ENCODE peak calls at places on chromosomes 11 and 22, in seven cellular contexts. T is GM23248; D is head of caudate nucleus; Q is NCI-H748 treated with DMSO at 0.1 percent for 48 hours; R is skeletal muscle cell; C is body of pancreas; N is stimulated activated CD4-positive, alpha-beta T cell treated with anti-CD3 and anti-CD28 coated beads, Interleukin-2, amount 100 ng/mL, for 48 hours. O is an unnamed sample.

GRCh38 chr11:126139541-126140091 is 71.8 kb downstream of the RPUSD4 start:
- DNase-seq in T (peak), D (no peak), Q (no peak), R (peak), C (no peak), N (no peak), O (no peak)

GRCh38 chr22:21904250-21904789 is 36.9 kb upstream of the MAPK1 start:
- DNase-seq in T (no peak), D (no peak), Q (no peak), R (no peak), C (no peak), N (no peak), O (no peak)

GRCh38 chr22:35661377-35661937 is 13.2 kb downstream of the APOL6 start:
- DNase-seq in T (peak), D (no peak), Q (no peak), R (no peak), C (no peak), N (no peak), O (no peak)

GRCh38 chr22:28282346-28282745 is 363.3 kb upstream of the PITPNB start:
- DNase-seq in T (peak), D (no peak), Q (no peak), R (no peak), C (no peak), N (no peak), O (no peak)

GRCh38 chr22:42444060-42444904 is 12.1 kb upstream of the NFAM1 start:
- DNase-seq in T (peak), D (peak), Q (peak), R (peak), C (peak), N (peak), O (peak)

GRCh38 chr22:36589856-36590255 is 60.9 kb upstream of the EIF3D start:
- DNase-seq in T (no peak), D (no peak), Q (no peak), R (no peak), C (no peak), N (no peak), O (no peak)

GRCh38 chr11:57938351-57938750 is 85.3 kb upstream of the OR9Q1 start:
- DNase-seq in T (no peak), D (no peak), Q (no peak), R (no peak), C (no peak), N (no peak), O (no peak)

GRCh38 chr22:27195104-27195503 is 537.7 kb downstream of the MIAT start:
- DNase-seq in T (no peak), D (no peak), Q (no peak), R (no peak), C (no peak), N (no peak), O (no peak)

GRCh38 chr11:31943056-31943780 is 132.1 kb upstream of the PAX6 start:
- DNase-seq in T (no peak), D (no peak), Q (no peak), R (no peak), C (no peak), N (no peak), O (no peak)

GRCh38 chr11:3115321-3115720 is 49.8 kb downstream of the OSBPL5 start:
- DNase-seq in T (no peak), D (no peak), Q (no peak), R (peak), C (no peak), N (no peak), O (no peak)

GRCh38 chr11:130726234-130726559 is 190.1 kb downstream of the SNX19 start:
- DNase-seq in T (peak), D (no peak), Q (no peak), R (no peak), C (no peak), N (no peak), O (no peak)

GRCh38 chr11:114026355-114026754 is 33.2 kb upstream of the ZBTB16 start:
- DNase-seq in T (peak), D (no peak), Q (no peak), R (no peak), C (no peak), N (no peak), O (no peak)

GRCh38 chr11:62456630-62457029 is 37.8 kb downstream of the SCGB1A1 start:
- DNase-seq in T (no peak), D (no peak), Q (no peak), R (no peak), C (no peak), N (no peak), O (no peak)

GRCh38 chr11:132408877-132409276 is 1038.5 kb downstream of the NTM start:
- DNase-seq in T (no peak), D (no peak), Q (peak), R (no peak), C (no peak), N (no peak), O (no peak)

GRCh38 chr11:33869511-33870422 is 22.1 kb downstream of the LMO2 start:
- DNase-seq in T (peak), D (no peak), Q (peak), R (no peak), C (peak), N (no peak), O (no peak)

GRCh38 chr11:88538088-88538487 is 200.6 kb upstream of the CTSC start:
- DNase-seq in T (peak), D (no peak), Q (no peak), R (peak), C (no peak), N (no peak), O (no peak)

GRCh38 chr22:48138855-48139254 is 1376.4 kb downstream of the TBC1D22A start:
- DNase-seq in T (no peak), D (no peak), Q (no peak), R (no peak), C (no peak), N (no peak), O (no peak)

GRCh38 chr22:23066200-23067022 is 3.9 kb upstream of the GNAZ start:
- DNase-seq in T (no peak), D (no peak), Q (no peak), R (no peak), C (no peak), N (no peak), O (no peak)

GRCh38 chr22:19176175-19176630 is 2.3 kb downstream of the SLC25A1 start:
- DNase-seq in T (no peak), D (no peak), Q (no peak), R (no peak), C (no peak), N (no peak), O (no peak)

GRCh38 chr22:49404576-49405199 is 423.0 kb downstream of the BRD1 start:
- DNase-seq in T (no peak), D (no peak), Q (no peak), R (no peak), C (no peak), N (no peak), O (no peak)

GRCh38 chr22:40348025-40348658 is 1.8 kb downstream of the ADSL start:
- DNase-seq in T (peak), D (peak), Q (no peak), R (no peak), C (peak), N (peak), O (no peak)

GRCh38 chr11:63829823-63830489 is 9.0 kb upstream of the MARK2 start:
- DNase-seq in T (peak), D (no peak), Q (no peak), R (no peak), C (no peak), N (no peak), O (no peak)

GRCh38 chr11:45899448-45900174 is 7.5 kb downstream of the FREY1 start:
- DNase-seq in T (peak), D (peak), Q (peak), R (peak), C (peak), N (peak), O (peak)

GRCh38 chr11:6245536-6245935 is 6.6 kb downstream of the CNGA4 start:
- DNase-seq in T (no peak), D (no peak), Q (no peak), R (no peak), C (no peak), N (no peak), O (no peak)

GRCh38 chr11:68959465-68960298 is 21.1 kb downstream of the MRGPRD start:
- DNase-seq in T (no peak), D (no peak), Q (no peak), R (no peak), C (no peak), N (no peak), O (no peak)

GRCh38 chr11:36454991-36455611 is 55.0 kb downstream of the TRAF6 start:
- DNase-seq in T (peak), D (no peak), Q (no peak), R (no peak), C (no peak), N (no peak), O (no peak)

GRCh38 chr11:107722671-107723070 is 10.8 kb upstream of the SLN start:
- DNase-seq in T (no peak), D (no peak), Q (no peak), R (no peak), C (no peak), N (no peak), O (no peak)

GRCh38 chr11:13336246-13336873 is 58.8 kb downstream of the BMAL1 start:
- DNase-seq in T (peak), D (no peak), Q (no peak), R (no peak), C (no peak), N (no peak), O (no peak)

GRCh38 chr22:28952857-28953256 is 69.5 kb downstream of the ZNRF3 start:
- DNase-seq in T (peak), D (no peak), Q (no peak), R (no peak), C (no peak), N (no peak), O (no peak)

GRCh38 chr11:126522606-126523005 is 167.1 kb downstream of the ST3GAL4 start:
- DNase-seq in T (no peak), D (no peak), Q (no peak), R (no peak), C (no peak), N (no peak), O (no peak)

GRCh38 chr11:80167766-80168165 is 726.9 kb upstream of the TENM4 start:
- DNase-seq in T (peak), D (no peak), Q (no peak), R (no peak), C (no peak), N (no peak), O (no peak)

GRCh38 chr11:75174781-75175370 is 24.0 kb downstream of the SLCO2B1 start:
- DNase-seq in T (peak), D (peak), Q (no peak), R (no peak), C (no peak), N (no peak), O (no peak)

GRCh38 chr11:67600324-67601029 is 6.3 kb upstream of the NDUFV1 start:
- DNase-seq in T (no peak), D (no peak), Q (no peak), R (no peak), C (no peak), N (no peak), O (no peak)

GRCh38 chr11:24496728-24497396 is at the start of gene LUZP2:
- DNase-seq in T (peak), D (peak), Q (peak), R (no peak), C (peak), N (no peak), O (no peak)

O was measured in D721Med.